ENCODE peak calls at places on chromosomes 7 and 10, in ten cellular contexts. S is HepG2, X is transverse colon, R is A549, L is stomach, O is K562, B is SK-N-SH, E is tibial nerve, T is suprapubic skin, F is sigmoid colon. Z is an unnamed sample.

GRCh38 chr7:3065724-3066143 is 22.1 kb upstream of the CARD11 start:
- DNase-seq in S (peak), X (peak), R (peak), L (peak), O (peak), B (peak), E (no peak), T (no peak), F (no peak), Z (no peak)

GRCh38 chr7:75639071-75639892 is 99.5 kb downstream of the HIP1 start:
- DNase-seq in S (no peak), X (peak), R (peak), L (peak), O (peak), B (peak), E (peak), T (no peak), F (peak), Z (no peak)

GRCh38 chr10:98457762-98458161 is 11.0 kb upstream of the HPS1 start:
- DNase-seq in S (no peak), X (no peak), R (no peak), L (no peak), O (peak), B (no peak), E (no peak), T (no peak), F (no peak), Z (no peak)

GRCh38 chr10:54908019-54908418 is 107.0 kb upstream of the PCDH15 start:
- DNase-seq in S (no peak), X (no peak), R (no peak), L (no peak), O (no peak), B (no peak), E (no peak), T (no peak), F (no peak), Z (no peak)

GRCh38 chr7:93092757-93093370 is 24.9 kb downstream of the SAMD9 start:
- DNase-seq in S (peak), X (no peak), R (peak), L (no peak), O (no peak), B (no peak), E (no peak), T (no peak), F (no peak), Z (no peak)

GRCh38 chr10:12181065-12181775 is 14.5 kb downstream of the NUDT5 start:
- DNase-seq in S (no peak), X (peak), R (no peak), L (peak), O (no peak), B (no peak), E (no peak), T (no peak), F (no peak), Z (peak)

GRCh38 chr7:117019786-117020604 is 66.7 kb downstream of the ST7 start:
- DNase-seq in S (no peak), X (peak), R (peak), L (peak), O (peak), B (peak), E (peak), T (no peak), F (peak), Z (no peak)

GRCh38 chr7:159042084-159042483 is 102.6 kb downstream of the VIPR2 start:
- DNase-seq in S (no peak), X (no peak), R (no peak), L (peak), O (no peak), B (no peak), E (no peak), T (no peak), F (peak), Z (no peak)

GRCh38 chr10:132532784-132533560 is 4.6 kb upstream of the INPP5A start:
- DNase-seq in S (no peak), X (no peak), R (peak), L (no peak), O (no peak), B (no peak), E (no peak), T (no peak), F (peak), Z (no peak)

GRCh38 chr7:1961776-1962276 is 270.9 kb downstream of the MAD1L1 start:
- DNase-seq in S (no peak), X (no peak), R (no peak), L (no peak), O (no peak), B (no peak), E (no peak), T (no peak), F (no peak), Z (no peak)

GRCh38 chr10:54402576-54402975 is 398.5 kb downstream of the PCDH15 start:
- DNase-seq in S (peak), X (no peak), R (peak), L (no peak), O (no peak), B (peak), E (no peak), T (no peak), F (no peak), Z (no peak)

DNA sequence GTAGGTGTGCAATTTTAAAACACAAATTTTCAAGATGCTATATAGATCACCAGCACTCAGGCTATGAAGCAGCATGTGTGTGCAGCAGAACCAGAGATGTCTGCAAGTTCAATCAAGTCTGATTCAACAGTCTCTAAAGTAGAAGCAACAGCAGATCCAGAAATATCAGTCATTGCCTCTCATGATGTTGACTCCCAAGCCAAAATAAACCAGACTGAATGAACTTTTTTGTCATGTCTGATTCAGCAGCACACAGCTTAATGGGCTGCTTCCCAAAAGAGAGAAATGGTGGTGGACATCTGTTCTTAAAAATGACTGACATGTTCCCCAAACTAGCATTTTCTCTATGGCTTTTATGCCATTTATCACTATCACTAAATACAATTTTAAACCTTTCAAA is 53.8 kb downstream of the TMEM26 start:
- DNase-seq in S (no peak), X (no peak), R (no peak), L (no peak), O (no peak), B (no peak), E (no peak), T (no peak), F (no peak), Z (no peak)
- TF ChIP-seq EP300 in S (no peak), X (no peak), R (no peak), L (no peak), O (no peak), B (no peak), E (no peak), T (no peak), F (no peak), Z (no peak)

GRCh38 chr10:23343591-23344225 is 889 bp downstream of the C10orf67 start:
- DNase-seq in S (no peak), X (peak), R (peak), L (peak), O (no peak), B (peak), E (no peak), T (no peak), F (peak), Z (peak)
- TF ChIP-seq EP300 in S (no peak), X (no peak), R (no peak), L (no peak), O (no peak), B (no peak), E (no peak), T (no peak), F (no peak), Z (no peak)

DNA sequence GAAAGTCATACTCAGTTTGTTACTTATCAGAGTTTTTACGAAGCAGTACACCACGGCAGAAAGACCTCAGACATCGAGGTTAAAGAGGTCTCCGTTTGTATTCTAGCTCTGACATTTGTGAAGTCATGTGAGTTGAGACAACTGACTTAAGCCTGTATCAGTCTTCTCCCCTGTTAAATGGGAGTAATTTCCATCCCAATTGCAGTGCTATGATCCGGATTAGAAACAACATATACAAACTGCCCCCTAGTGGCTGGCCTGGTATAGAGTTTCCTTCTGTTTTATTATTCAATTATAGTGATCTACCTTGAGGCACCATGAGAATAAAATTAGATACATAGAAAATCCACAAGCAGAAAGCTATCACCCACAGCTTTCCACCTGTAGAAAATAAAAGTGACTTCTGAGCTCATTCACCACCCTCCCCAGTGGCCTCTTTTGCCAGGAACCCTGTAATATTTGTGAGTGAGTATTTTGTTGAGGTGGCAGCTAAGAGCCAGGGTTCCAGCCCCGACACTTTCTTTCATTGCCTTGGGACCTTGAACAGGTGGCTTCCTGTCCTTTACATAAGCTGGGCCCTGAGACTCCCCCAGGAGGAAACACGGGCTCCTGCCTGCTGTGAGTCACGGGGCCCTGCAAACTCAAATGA is 607.2 kb upstream of the MGMT start:
- DNase-seq in S (peak), X (peak), R (peak), L (peak), O (peak), B (peak), E (peak), T (peak), F (no peak), Z (no peak)
- TF ChIP-seq EP300 in S (no peak), X (no peak), R (no peak), L (no peak), O (no peak), B (no peak), E (no peak), T (no peak), F (no peak), Z (no peak)

GRCh38 chr10:103783686-103784085 is 71.7 kb downstream of the SH3PXD2A start:
- DNase-seq in S (no peak), X (no peak), R (no peak), L (no peak), O (no peak), B (no peak), E (no peak), T (no peak), F (no peak), Z (no peak)
- TF ChIP-seq EP300 in S (no peak), X (no peak), R (no peak), L (no peak), O (no peak), B (no peak), E (no peak), T (no peak), F (no peak), Z (no peak)

DNA sequence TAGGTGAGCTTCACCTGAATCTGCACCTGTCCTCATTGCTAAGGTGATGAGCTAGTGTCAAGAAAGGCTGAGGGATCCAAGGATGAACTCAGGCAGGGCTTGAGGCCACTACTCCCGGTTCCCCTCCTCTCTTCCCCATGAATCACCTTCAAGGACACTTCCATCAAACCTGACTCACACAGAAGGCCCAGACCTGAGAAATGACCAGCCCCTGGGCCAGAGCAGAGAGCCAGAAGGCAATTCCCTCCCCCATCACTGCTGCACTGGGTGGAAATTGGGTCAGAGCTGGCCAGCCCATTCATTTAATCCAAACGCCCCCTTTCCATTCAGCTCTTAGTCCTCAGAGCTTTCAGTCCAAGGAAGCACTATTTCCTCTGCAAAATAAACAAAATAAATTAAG is 182.1 kb downstream of the KCNMA1 start:
- DNase-seq in S (no peak), X (no peak), R (no peak), L (no peak), O (no peak), B (no peak), E (no peak), T (no peak), F (no peak), Z (no peak)
- TF ChIP-seq EP300 in S (no peak), X (no peak), R (no peak), L (no peak), O (no peak), B (no peak), E (no peak), T (no peak), F (no peak), Z (no peak)

GRCh38 chr7:155685070-155685790 is 40.8 kb downstream of the RBM33 start:
- DNase-seq in S (no peak), X (no peak), R (no peak), L (no peak), O (no peak), B (no peak), E (no peak), T (no peak), F (no peak), Z (no peak)
- TF ChIP-seq EP300 in S (no peak), X (no peak), R (no peak), L (no peak), O (no peak), B (no peak), E (no peak), T (no peak), F (no peak), Z (no peak)

GRCh38 chr7:40717242-40717641 is 582.4 kb downstream of the SUGCT start:
- DNase-seq in S (peak), X (peak), R (peak), L (peak), O (no peak), B (peak), E (peak), T (peak), F (no peak), Z (peak)
- TF ChIP-seq EP300 in S (no peak), X (no peak), R (no peak), L (no peak), O (no peak), B (peak), E (no peak), T (no peak), F (no peak), Z (no peak)

DNA sequence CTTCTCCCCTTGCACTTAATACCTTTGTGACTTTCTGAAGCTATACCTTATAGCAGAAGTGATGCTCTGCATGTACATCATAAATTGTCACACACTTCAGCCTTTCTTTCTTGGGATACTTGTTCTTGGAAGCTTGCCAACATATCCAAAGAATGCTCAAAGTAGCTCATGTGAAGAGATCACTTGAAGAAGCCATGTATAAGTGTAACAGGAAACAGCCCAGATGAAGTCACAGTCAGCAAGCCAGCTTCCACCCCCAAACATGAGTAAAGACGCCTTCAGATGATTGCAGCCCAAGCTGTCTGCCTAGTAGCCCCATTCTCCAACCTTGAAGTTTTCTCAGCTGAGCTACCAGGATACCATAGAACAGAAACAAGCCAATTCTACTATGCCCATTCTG is 50.9 kb downstream of the DGKB start:
- DNase-seq in S (no peak), X (no peak), R (no peak), L (no peak), O (no peak), B (no peak), E (no peak), T (no peak), F (no peak), Z (no peak)
- TF ChIP-seq EP300 in S (no peak), X (no peak), R (no peak), L (no peak), O (no peak), B (no peak), E (no peak), T (no peak), F (no peak), Z (no peak)

GRCh38 chr10:67629461-67629971 is 66.5 kb downstream of the CTNNA3 start:
- DNase-seq in S (no peak), X (no peak), R (no peak), L (no peak), O (no peak), B (no peak), E (no peak), T (no peak), F (no peak), Z (no peak)
- TF ChIP-seq EP300 in S (no peak), X (no peak), R (no peak), L (no peak), O (no peak), B (no peak), E (no peak), T (no peak), F (no peak), Z (no peak)

GRCh38 chr7:80413395-80413955 is 98.4 kb downstream of the GNAT3 start:
- DNase-seq in S (no peak), X (no peak), R (no peak), L (no peak), O (no peak), B (no peak), E (no peak), T (no peak), F (no peak), Z (no peak)

GRCh38 chr7:80411621-80412020 is 100.2 kb downstream of the GNAT3 start:
- DNase-seq in S (no peak), X (no peak), R (no peak), L (no peak), O (no peak), B (no peak), E (no peak), T (no peak), F (no peak), Z (no peak)

GRCh38 chr7:80412842-80413241 is 99.0 kb downstream of the GNAT3 start:
- DNase-seq in S (no peak), X (no peak), R (no peak), L (no peak), O (no peak), B (no peak), E (no peak), T (no peak), F (no peak), Z (no peak)

GRCh38 chr7:80414331-80414730 is 97.5 kb downstream of the GNAT3 start:
- DNase-seq in S (no peak), X (no peak), R (no peak), L (no peak), O (no peak), B (no peak), E (no peak), T (no peak), F (no peak), Z (no peak)

DNA sequence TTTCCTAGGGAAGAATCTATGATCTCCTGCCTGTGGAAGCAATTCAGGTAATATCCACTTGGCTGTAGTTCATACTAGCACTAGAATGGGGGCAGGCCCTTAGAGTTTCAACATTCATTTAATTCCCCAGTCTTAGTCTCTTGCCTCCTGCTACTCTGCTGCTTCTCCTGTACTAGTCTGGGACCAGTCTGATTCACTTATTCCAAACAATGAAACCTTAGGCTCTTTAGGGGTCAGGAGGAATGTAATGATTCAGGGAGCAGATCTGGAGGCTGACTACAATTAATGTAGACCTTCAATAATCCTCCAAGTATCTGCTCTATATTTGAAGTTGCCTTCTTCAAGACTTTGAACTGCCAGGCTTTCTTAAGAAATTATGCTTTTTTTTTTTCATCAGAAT is 101.8 kb downstream of the GNAT3 start:
- DNase-seq in S (no peak), X (no peak), R (no peak), L (no peak), O (no peak), B (no peak), E (no peak), T (no peak), F (no peak), Z (no peak)
- TF ChIP-seq EP300 in S (no peak), X (no peak), R (no peak), L (no peak), O (no peak), B (no peak), E (no peak), T (no peak), F (no peak), Z (no peak)